ENCODE peak calls at places on chromosomes 3 and 15, in four cellular contexts. H is HepG2, I is heart left ventricle, Z is left lung. D is an unnamed sample.

GRCh38 chr3:99637381-99638111 is 848 bp upstream of the COL8A1 start:
- DNase-seq in H (no peak), I (no peak), Z (no peak), D (peak)

GRCh38 chr15:75235760-75236729 is 22.1 kb upstream of the GOLGA6C start:
- DNase-seq in H (no peak), I (no peak), Z (no peak), D (no peak)

GRCh38 chr3:50138266-50139230 is 16.6 kb upstream of the SEMA3F start:
- DNase-seq in H (no peak), I (no peak), Z (no peak), D (no peak)

GRCh38 chr3:151879684-151880282 is 6.3 kb downstream of the SUCNR1 start:
- DNase-seq in H (no peak), I (no peak), Z (no peak), D (no peak)

GRCh38 chr15:72271895-72272212 is 500 bp downstream of the PARP6 start:
- DNase-seq in H (no peak), I (no peak), Z (no peak), D (no peak)

GRCh38 chr3:149438981-149439380 is 35.5 kb upstream of the TM4SF4 start:
- DNase-seq in H (no peak), I (no peak), Z (no peak), D (no peak)

GRCh38 chr3:4417449-4417848 is 49.6 kb downstream of the SUMF1 start:
- DNase-seq in H (no peak), I (no peak), Z (no peak), D (peak)

GRCh38 chr15:62977952-62978811 is 64.4 kb upstream of the TPM1 start:
- DNase-seq in H (no peak), I (no peak), Z (no peak), D (no peak)

GRCh38 chr3:22141769-22142168 is 390.8 kb upstream of the ZNF385D start:
- DNase-seq in H (no peak), I (no peak), Z (no peak), D (no peak)

GRCh38 chr3:63654931-63655330 is 2.5 kb downstream of the SNTN start:
- DNase-seq in H (no peak), I (no peak), Z (no peak), D (no peak)

GRCh38 chr15:94234300-94234699 is 2.9 kb downstream of the MCTP2 start:
- DNase-seq in H (no peak), I (no peak), Z (peak), D (no peak)

GRCh38 chr3:36434682-36435426 is 54.5 kb downstream of the STAC start:
- DNase-seq in H (no peak), I (no peak), Z (no peak), D (no peak)

GRCh38 chr15:45510758-45511280 is 11.7 kb downstream of the SLC30A4 start:
- DNase-seq in H (no peak), I (no peak), Z (no peak), D (no peak)

GRCh38 chr15:69760263-69760855 is 307.7 kb downstream of the RPLP1 start:
- DNase-seq in H (no peak), I (no peak), Z (no peak), D (no peak)

GRCh38 chr15:69758810-69759410 is 306.3 kb downstream of the RPLP1 start:
- DNase-seq in H (no peak), I (no peak), Z (peak), D (no peak)

GRCh38 chr15:69760890-69761568 is 308.4 kb downstream of the RPLP1 start:
- DNase-seq in H (peak), I (no peak), Z (no peak), D (no peak)

GRCh38 chr15:69766156-69766555 is 313.5 kb downstream of the RPLP1 start:
- DNase-seq in H (no peak), I (no peak), Z (no peak), D (no peak)

GRCh38 chr15:69762373-69763148 is 309.9 kb downstream of the RPLP1 start:
- DNase-seq in H (peak), I (no peak), Z (no peak), D (no peak)
- TF ChIP-seq CTCF in H (peak), I (peak), Z (no peak), D (no peak)

GRCh38 chr3:81024560-81024959 is 736.9 kb downstream of the GBE1 start:
- DNase-seq in H (no peak), I (no peak), Z (no peak), D (no peak)
- H3K4me3 ChIP-seq in H (no peak), I (no peak), Z (no peak), D (no peak)

DNA sequence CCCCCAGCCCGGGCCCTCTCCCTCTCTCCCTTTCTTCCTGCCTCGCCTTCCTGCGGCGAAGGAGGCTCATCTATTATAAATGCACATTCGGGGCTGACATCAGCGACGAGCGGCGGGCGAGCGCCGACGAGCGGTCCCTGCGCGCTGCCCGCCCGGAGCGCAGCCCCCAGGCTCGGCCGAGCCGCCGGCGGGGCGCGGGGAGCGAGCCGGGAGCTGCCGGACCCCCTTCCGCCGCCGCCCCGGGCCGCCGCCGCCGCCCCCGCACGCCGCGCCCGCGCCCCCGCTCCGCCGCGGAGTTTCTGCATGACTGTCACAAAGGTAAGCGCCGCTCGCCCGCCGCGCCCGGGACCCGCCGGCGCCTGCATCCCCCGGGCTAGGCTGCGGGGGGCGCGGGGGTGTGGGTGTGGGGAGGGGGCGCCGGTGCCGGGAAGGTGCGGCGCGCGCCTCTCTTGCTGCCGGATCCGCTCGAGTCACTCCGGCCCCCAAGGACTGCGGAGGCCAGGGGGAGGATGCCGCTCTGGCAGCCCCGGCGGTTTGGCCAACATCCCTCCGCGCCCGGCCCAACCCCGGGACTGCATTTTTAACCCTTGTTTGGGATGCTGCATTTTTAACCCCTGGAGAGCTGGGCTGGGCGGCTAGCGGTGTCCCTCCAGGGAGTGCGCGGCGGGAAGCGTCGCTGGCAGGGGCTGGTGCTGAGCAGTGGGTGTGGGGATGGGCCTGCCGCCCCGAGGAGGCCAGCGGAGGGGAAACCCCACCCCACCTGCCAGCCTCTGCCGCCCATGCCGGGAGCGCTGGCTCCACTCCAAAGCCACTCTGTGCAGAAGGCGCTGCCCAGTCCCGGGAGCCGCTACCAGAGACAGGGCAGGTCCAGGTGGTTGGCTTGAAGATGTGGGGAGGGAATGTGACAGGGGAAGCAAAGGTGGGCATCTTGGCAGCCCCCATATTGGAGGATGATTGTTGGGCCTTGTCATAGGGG is at the start of gene CORO2B:
- DNase-seq in H (no peak), I (no peak), Z (no peak), D (peak)
- H3K27ac ChIP-seq in H (no peak), I (peak), Z (peak), D (peak)

DNA sequence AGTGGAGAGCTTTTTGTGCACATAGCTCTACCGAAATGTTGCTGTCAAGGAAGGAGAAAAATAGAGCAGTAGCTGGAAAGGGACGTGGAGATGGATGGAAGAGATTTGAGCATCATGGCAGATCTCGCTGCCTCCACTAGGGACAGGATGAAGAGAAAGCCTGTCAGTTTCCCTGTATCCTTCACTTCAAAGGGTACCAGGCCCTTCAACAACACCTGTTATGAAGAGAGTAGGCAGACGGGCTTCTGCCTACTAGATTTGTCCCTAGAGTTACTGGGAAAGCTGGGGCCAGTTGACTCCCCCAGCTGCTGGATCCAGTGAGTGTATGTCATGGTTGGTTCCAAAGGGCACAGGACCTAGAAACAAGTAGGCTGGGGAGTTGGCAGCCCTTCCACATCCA is 150.8 kb downstream of the TLE3 start:
- DNase-seq in H (no peak), I (no peak), Z (no peak), D (no peak)
- TF ChIP-seq CTCF in H (no peak), I (no peak), Z (no peak), D (no peak)

GRCh38 chr3:81466161-81466560 is 295.3 kb downstream of the GBE1 start:
- DNase-seq in H (no peak), I (no peak), Z (no peak), D (no peak)

GRCh38 chr3:81462921-81463320 is 298.5 kb downstream of the GBE1 start:
- DNase-seq in H (peak), I (no peak), Z (no peak), D (no peak)

GRCh38 chr3:81459733-81460132 is 301.7 kb downstream of the GBE1 start:
- DNase-seq in H (no peak), I (no peak), Z (no peak), D (no peak)

GRCh38 chr3:81465510-81465909 is 295.9 kb downstream of the GBE1 start:
- DNase-seq in H (no peak), I (no peak), Z (no peak), D (no peak)

GRCh38 chr3:81463761-81464160 is 297.7 kb downstream of the GBE1 start:
- DNase-seq in H (no peak), I (no peak), Z (no peak), D (no peak)
- H3K4me3 ChIP-seq in H (no peak), I (no peak), Z (no peak), D (no peak)

DNA sequence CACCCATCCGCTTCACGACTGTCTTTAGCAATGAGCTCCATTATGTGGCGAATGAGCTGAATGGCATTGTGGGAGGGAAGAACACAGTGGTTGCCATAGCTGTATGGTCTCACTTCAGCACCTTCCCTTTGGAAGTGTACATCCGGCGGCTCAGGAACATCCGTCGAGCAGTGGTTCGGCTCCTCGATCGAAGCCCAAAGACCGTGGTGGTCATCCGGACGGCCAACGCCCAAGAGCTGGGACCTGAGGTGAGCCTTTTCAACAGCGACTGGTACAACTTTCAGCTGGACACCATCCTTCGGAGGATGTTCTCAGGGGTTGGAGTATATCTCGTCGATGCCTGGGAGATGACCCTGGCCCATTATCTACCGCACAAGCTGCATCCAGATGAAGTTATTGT is 27.8 kb upstream of the NFKBIZ start:
- DNase-seq in H (no peak), I (no peak), Z (peak), D (no peak)
- H3K27ac ChIP-seq in H (no peak), I (no peak), Z (no peak), D (no peak)

GRCh38 chr3:58333206-58334012 is 717 bp downstream of the PXK start:
- DNase-seq in H (no peak), I (peak), Z (peak), D (peak)
- TF ChIP-seq CTCF in H (peak), I (peak), Z (no peak), D (no peak)

DNA sequence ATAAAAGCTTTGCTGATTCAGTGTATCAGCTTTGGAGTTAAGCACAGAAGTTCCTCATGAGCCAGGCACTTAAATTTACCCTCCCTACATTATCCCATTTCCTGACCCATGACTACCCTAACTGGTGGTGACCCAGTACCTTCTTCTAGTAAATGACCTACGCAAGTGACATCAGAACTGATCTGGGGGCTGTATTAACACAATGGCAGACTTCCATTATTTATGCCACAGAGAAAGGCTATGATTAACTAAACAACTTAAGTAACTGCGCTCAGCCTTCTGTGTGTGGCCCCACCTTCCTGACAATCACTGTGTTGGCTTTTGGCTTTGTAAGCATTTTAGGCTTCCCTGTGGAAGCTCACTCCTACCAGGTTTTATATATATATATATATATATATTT is 1.9 kb downstream of the MB21D2 start:
- DNase-seq in H (no peak), I (no peak), Z (no peak), D (no peak)
- H3K4me3 ChIP-seq in H (no peak), I (peak), Z (no peak), D (peak)

GRCh38 chr3:136152176-136152843 is 43.8 kb downstream of the MSL2 start:
- DNase-seq in H (no peak), I (no peak), Z (no peak), D (no peak)

GRCh38 chr3:136151219-136151618 is 44.9 kb downstream of the MSL2 start:
- DNase-seq in H (no peak), I (no peak), Z (no peak), D (no peak)

GRCh38 chr3:136146981-136147729 is 49.0 kb downstream of the MSL2 start:
- DNase-seq in H (peak), I (no peak), Z (no peak), D (no peak)

GRCh38 chr3:136152963-136153362 is 43.2 kb downstream of the MSL2 start:
- DNase-seq in H (no peak), I (no peak), Z (no peak), D (no peak)

DNA sequence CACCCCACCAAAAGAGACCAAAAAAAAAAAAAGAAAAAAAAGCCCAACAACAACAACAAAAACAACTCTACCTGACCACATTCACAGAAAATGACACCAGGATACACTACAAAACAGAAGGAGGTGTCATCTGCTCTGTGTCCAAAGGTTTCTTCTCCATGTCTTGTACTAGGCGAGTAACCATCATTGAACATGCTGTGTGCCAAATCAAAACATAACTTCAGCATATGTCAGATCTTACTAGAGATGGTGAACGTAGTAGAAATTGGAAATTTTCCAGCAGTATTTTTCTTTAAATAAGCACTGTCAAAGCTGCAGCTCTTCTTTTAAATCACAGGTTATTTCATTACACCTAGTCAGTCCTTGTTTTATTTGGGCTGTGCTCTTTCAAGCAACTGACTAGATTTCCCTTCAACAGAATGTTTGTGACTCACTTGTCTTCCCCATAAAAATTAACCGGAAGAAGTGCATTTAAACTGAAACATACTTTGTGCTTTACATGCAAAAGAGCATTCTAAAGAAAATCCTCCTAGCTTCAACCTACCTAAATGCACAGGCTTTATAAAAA is 46.5 kb downstream of the MSL2 start:
- DNase-seq in H (no peak), I (no peak), Z (no peak), D (no peak)
- H3K27ac ChIP-seq in H (no peak), I (no peak), Z (no peak), D (no peak)

D was measured in dorsolateral prefrontal cortex.